ENCODE peak calls at places on chromosomes 5 and 9, in nine cellular contexts. One of them, this sample, is unnamed.

GRCh38 chr5:141359790-141360426 is at the start of gene PCDHGB2:
- DNase-seq in M059J: peak; percentile 9
- DNase-seq in KBM-7: peak; percentile 75
- DNase-seq in mesenteric fat pad: peak; percentile 79
- DNase-seq in stimulated activated CD8-positive, alpha-beta memory T cell treated with anti-CD3 and anti-CD28 coated beads, Interleukin-2, amount 100 ng/mL, for 48 hours: no peak
- DNase-seq in EL: peak; percentile 68
- DNase-seq in left ventricle myocardium superior: no peak
- DNase-seq in iPS-NIHi11: peak; percentile 41
- DNase-seq in activated T-cell treated with anti-CD3 and anti-CD28 coated beads for 4 hours: no peak
- DNase-seq in this sample: no peak

GRCh38 chr9:73118898-73119554 is 32.6 kb upstream of the ANXA1 start:
- DNase-seq in M059J: peak; percentile 94
- DNase-seq in KBM-7: no peak
- DNase-seq in mesenteric fat pad: no peak
- DNase-seq in stimulated activated CD8-positive, alpha-beta memory T cell treated with anti-CD3 and anti-CD28 coated beads, Interleukin-2, amount 100 ng/mL, for 48 hours: no peak
- DNase-seq in EL: peak; percentile 88
- DNase-seq in left ventricle myocardium superior: no peak
- DNase-seq in iPS-NIHi11: no peak
- DNase-seq in activated T-cell treated with anti-CD3 and anti-CD28 coated beads for 4 hours: no peak
- DNase-seq in this sample: no peak

GRCh38 chr9:126623314-126623666 is 9.6 kb downstream of the LMX1B start:
- DNase-seq in M059J: no peak
- DNase-seq in KBM-7: no peak
- DNase-seq in mesenteric fat pad: no peak
- DNase-seq in stimulated activated CD8-positive, alpha-beta memory T cell treated with anti-CD3 and anti-CD28 coated beads, Interleukin-2, amount 100 ng/mL, for 48 hours: no peak
- DNase-seq in EL: no peak
- DNase-seq in left ventricle myocardium superior: no peak
- DNase-seq in iPS-NIHi11: no peak
- DNase-seq in activated T-cell treated with anti-CD3 and anti-CD28 coated beads for 4 hours: no peak
- DNase-seq in this sample: no peak

GRCh38 chr9:95725045-95725444 is 150.4 kb upstream of the ERCC6L2 start:
- DNase-seq in M059J: no peak
- DNase-seq in KBM-7: no peak
- DNase-seq in mesenteric fat pad: no peak
- DNase-seq in stimulated activated CD8-positive, alpha-beta memory T cell treated with anti-CD3 and anti-CD28 coated beads, Interleukin-2, amount 100 ng/mL, for 48 hours: no peak
- DNase-seq in EL: no peak
- DNase-seq in left ventricle myocardium superior: no peak
- DNase-seq in iPS-NIHi11: no peak
- DNase-seq in activated T-cell treated with anti-CD3 and anti-CD28 coated beads for 4 hours: peak; percentile 2
- DNase-seq in this sample: no peak

GRCh38 chr9:36827593-36827992 is 206.5 kb downstream of the PAX5 start:
- DNase-seq in M059J: no peak
- DNase-seq in KBM-7: no peak
- DNase-seq in mesenteric fat pad: peak; percentile 45
- DNase-seq in stimulated activated CD8-positive, alpha-beta memory T cell treated with anti-CD3 and anti-CD28 coated beads, Interleukin-2, amount 100 ng/mL, for 48 hours: no peak
- DNase-seq in EL: no peak
- DNase-seq in left ventricle myocardium superior: no peak
- DNase-seq in iPS-NIHi11: peak; percentile 59
- DNase-seq in activated T-cell treated with anti-CD3 and anti-CD28 coated beads for 4 hours: no peak
- DNase-seq in this sample: peak; percentile 23

GRCh38 chr5:60223342-60223741 is 329.8 kb upstream of the PDE4D start:
- DNase-seq in M059J: peak; percentile 81
- DNase-seq in KBM-7: no peak
- DNase-seq in mesenteric fat pad: no peak
- DNase-seq in stimulated activated CD8-positive, alpha-beta memory T cell treated with anti-CD3 and anti-CD28 coated beads, Interleukin-2, amount 100 ng/mL, for 48 hours: no peak
- DNase-seq in EL: peak; percentile 10
- DNase-seq in left ventricle myocardium superior: no peak
- DNase-seq in iPS-NIHi11: no peak
- DNase-seq in activated T-cell treated with anti-CD3 and anti-CD28 coated beads for 4 hours: no peak
- DNase-seq in this sample: no peak

GRCh38 chr5:128155793-128156192 is 72.2 kb downstream of the SLC12A2 start:
- DNase-seq in M059J: no peak
- DNase-seq in KBM-7: no peak
- DNase-seq in mesenteric fat pad: no peak
- DNase-seq in stimulated activated CD8-positive, alpha-beta memory T cell treated with anti-CD3 and anti-CD28 coated beads, Interleukin-2, amount 100 ng/mL, for 48 hours: no peak
- DNase-seq in EL: peak; percentile 1
- DNase-seq in left ventricle myocardium superior: no peak
- DNase-seq in iPS-NIHi11: no peak
- DNase-seq in activated T-cell treated with anti-CD3 and anti-CD28 coated beads for 4 hours: no peak
- DNase-seq in this sample: no peak

GRCh38 chr9:136093995-136094881 is 851 bp downstream of the NACC2 start:
- DNase-seq in M059J: no peak
- DNase-seq in KBM-7: peak; percentile 46
- DNase-seq in mesenteric fat pad: no peak
- DNase-seq in stimulated activated CD8-positive, alpha-beta memory T cell treated with anti-CD3 and anti-CD28 coated beads, Interleukin-2, amount 100 ng/mL, for 48 hours: peak; percentile 58
- DNase-seq in EL: peak; percentile 69
- DNase-seq in left ventricle myocardium superior: peak; percentile 92
- DNase-seq in iPS-NIHi11: peak; percentile 78
- DNase-seq in activated T-cell treated with anti-CD3 and anti-CD28 coated beads for 4 hours: peak; percentile 60
- DNase-seq in this sample: peak; percentile 92

GRCh38 chr9:135245482-135246247 is 158.2 kb downstream of the OLFM1 start:
- DNase-seq in M059J: no peak
- DNase-seq in KBM-7: no peak
- DNase-seq in mesenteric fat pad: no peak
- DNase-seq in stimulated activated CD8-positive, alpha-beta memory T cell treated with anti-CD3 and anti-CD28 coated beads, Interleukin-2, amount 100 ng/mL, for 48 hours: no peak
- DNase-seq in EL: no peak
- DNase-seq in left ventricle myocardium superior: peak; percentile 19
- DNase-seq in iPS-NIHi11: no peak
- DNase-seq in activated T-cell treated with anti-CD3 and anti-CD28 coated beads for 4 hours: no peak
- DNase-seq in this sample: peak; percentile 59

GRCh38 chr9:129176786-129177442 is 1.1 kb downstream of the IER5L start:
- DNase-seq in M059J: peak; percentile 44
- DNase-seq in KBM-7: peak; percentile 49
- DNase-seq in mesenteric fat pad: no peak
- DNase-seq in stimulated activated CD8-positive, alpha-beta memory T cell treated with anti-CD3 and anti-CD28 coated beads, Interleukin-2, amount 100 ng/mL, for 48 hours: no peak
- DNase-seq in EL: peak; percentile 27
- DNase-seq in left ventricle myocardium superior: peak; percentile 66
- DNase-seq in iPS-NIHi11: no peak
- DNase-seq in activated T-cell treated with anti-CD3 and anti-CD28 coated beads for 4 hours: no peak
- DNase-seq in this sample: peak; percentile 84

GRCh38 chr5:89218364-89218763 is 335.4 kb upstream of the MEF2C start:
- DNase-seq in M059J: peak; percentile 8
- DNase-seq in KBM-7: no peak
- DNase-seq in mesenteric fat pad: no peak
- DNase-seq in stimulated activated CD8-positive, alpha-beta memory T cell treated with anti-CD3 and anti-CD28 coated beads, Interleukin-2, amount 100 ng/mL, for 48 hours: no peak
- DNase-seq in EL: no peak
- DNase-seq in left ventricle myocardium superior: no peak
- DNase-seq in iPS-NIHi11: no peak
- DNase-seq in activated T-cell treated with anti-CD3 and anti-CD28 coated beads for 4 hours: no peak
- DNase-seq in this sample: no peak

GRCh38 chr9:29209748-29210276 is 1636.5 kb upstream of the C9orf72 start:
- DNase-seq in M059J: no peak
- DNase-seq in KBM-7: no peak
- DNase-seq in mesenteric fat pad: no peak
- DNase-seq in stimulated activated CD8-positive, alpha-beta memory T cell treated with anti-CD3 and anti-CD28 coated beads, Interleukin-2, amount 100 ng/mL, for 48 hours: no peak
- DNase-seq in EL: no peak
- DNase-seq in left ventricle myocardium superior: no peak
- DNase-seq in iPS-NIHi11: no peak
- DNase-seq in activated T-cell treated with anti-CD3 and anti-CD28 coated beads for 4 hours: no peak
- DNase-seq in this sample: no peak

GRCh38 chr5:52800394-52801213 is 12.9 kb downstream of the ITGA1 start:
- DNase-seq in M059J: peak; percentile 88
- DNase-seq in KBM-7: peak; percentile 67
- DNase-seq in mesenteric fat pad: peak; percentile 92
- DNase-seq in stimulated activated CD8-positive, alpha-beta memory T cell treated with anti-CD3 and anti-CD28 coated beads, Interleukin-2, amount 100 ng/mL, for 48 hours: peak; percentile 41
- DNase-seq in EL: peak; percentile 81
- DNase-seq in left ventricle myocardium superior: peak; percentile 63
- DNase-seq in iPS-NIHi11: peak; percentile 30
- DNase-seq in activated T-cell treated with anti-CD3 and anti-CD28 coated beads for 4 hours: peak; percentile 14
- DNase-seq in this sample: peak; percentile 91

GRCh38 chr5:43711496-43711895 is 108.5 kb downstream of the NNT start:
- DNase-seq in M059J: peak; percentile 77
- DNase-seq in KBM-7: no peak
- DNase-seq in mesenteric fat pad: no peak
- DNase-seq in stimulated activated CD8-positive, alpha-beta memory T cell treated with anti-CD3 and anti-CD28 coated beads, Interleukin-2, amount 100 ng/mL, for 48 hours: no peak
- DNase-seq in EL: peak; percentile 84
- DNase-seq in left ventricle myocardium superior: no peak
- DNase-seq in iPS-NIHi11: no peak
- DNase-seq in activated T-cell treated with anti-CD3 and anti-CD28 coated beads for 4 hours: no peak
- DNase-seq in this sample: no peak

GRCh38 chr9:137479892-137480685 is 21.0 kb upstream of the NSMF start:
- DNase-seq in M059J: no peak
- DNase-seq in KBM-7: no peak
- DNase-seq in mesenteric fat pad: no peak
- DNase-seq in stimulated activated CD8-positive, alpha-beta memory T cell treated with anti-CD3 and anti-CD28 coated beads, Interleukin-2, amount 100 ng/mL, for 48 hours: no peak
- DNase-seq in EL: no peak
- DNase-seq in left ventricle myocardium superior: peak; percentile 25
- DNase-seq in iPS-NIHi11: no peak
- DNase-seq in activated T-cell treated with anti-CD3 and anti-CD28 coated beads for 4 hours: no peak
- DNase-seq in this sample: peak; percentile 67

GRCh38 chr5:149735066-149735465 is 5.0 kb downstream of the PPARGC1B start:
- DNase-seq in M059J: peak; percentile 70
- DNase-seq in KBM-7: peak; percentile 69
- DNase-seq in mesenteric fat pad: no peak
- DNase-seq in stimulated activated CD8-positive, alpha-beta memory T cell treated with anti-CD3 and anti-CD28 coated beads, Interleukin-2, amount 100 ng/mL, for 48 hours: no peak
- DNase-seq in EL: peak; percentile 52
- DNase-seq in left ventricle myocardium superior: no peak
- DNase-seq in iPS-NIHi11: no peak
- DNase-seq in activated T-cell treated with anti-CD3 and anti-CD28 coated beads for 4 hours: no peak
- DNase-seq in this sample: no peak

GRCh38 chr9:96073531-96074284 is 198.2 kb downstream of the ERCC6L2 start:
- DNase-seq in M059J: no peak
- DNase-seq in KBM-7: no peak
- DNase-seq in mesenteric fat pad: no peak
- DNase-seq in stimulated activated CD8-positive, alpha-beta memory T cell treated with anti-CD3 and anti-CD28 coated beads, Interleukin-2, amount 100 ng/mL, for 48 hours: no peak
- DNase-seq in EL: no peak
- DNase-seq in left ventricle myocardium superior: no peak
- DNase-seq in iPS-NIHi11: no peak
- DNase-seq in activated T-cell treated with anti-CD3 and anti-CD28 coated beads for 4 hours: no peak
- DNase-seq in this sample: peak; percentile 37

GRCh38 chr9:131826966-131827525 is 87.2 kb upstream of the RAPGEF1 start:
- DNase-seq in M059J: peak; percentile 23
- DNase-seq in KBM-7: no peak
- DNase-seq in mesenteric fat pad: no peak
- DNase-seq in stimulated activated CD8-positive, alpha-beta memory T cell treated with anti-CD3 and anti-CD28 coated beads, Interleukin-2, amount 100 ng/mL, for 48 hours: no peak
- DNase-seq in EL: no peak
- DNase-seq in left ventricle myocardium superior: no peak
- DNase-seq in iPS-NIHi11: no peak
- DNase-seq in activated T-cell treated with anti-CD3 and anti-CD28 coated beads for 4 hours: no peak
- DNase-seq in this sample: peak; percentile 8

GRCh38 chr5:164746723-164747122 is 1241.3 kb downstream of the MAT2B start:
- DNase-seq in M059J: peak; percentile 1
- DNase-seq in KBM-7: no peak
- DNase-seq in mesenteric fat pad: no peak
- DNase-seq in stimulated activated CD8-positive, alpha-beta memory T cell treated with anti-CD3 and anti-CD28 coated beads, Interleukin-2, amount 100 ng/mL, for 48 hours: no peak
- DNase-seq in EL: no peak
- DNase-seq in left ventricle myocardium superior: no peak
- DNase-seq in iPS-NIHi11: no peak
- DNase-seq in activated T-cell treated with anti-CD3 and anti-CD28 coated beads for 4 hours: no peak
- DNase-seq in this sample: no peak

GRCh38 chr9:93326056-93326455 is 125.4 kb upstream of the FAM120A start:
- DNase-seq in M059J: no peak
- DNase-seq in KBM-7: no peak
- DNase-seq in mesenteric fat pad: no peak
- DNase-seq in stimulated activated CD8-positive, alpha-beta memory T cell treated with anti-CD3 and anti-CD28 coated beads, Interleukin-2, amount 100 ng/mL, for 48 hours: no peak
- DNase-seq in EL: peak; percentile 20
- DNase-seq in left ventricle myocardium superior: no peak
- DNase-seq in iPS-NIHi11: no peak
- DNase-seq in activated T-cell treated with anti-CD3 and anti-CD28 coated beads for 4 hours: no peak
- DNase-seq in this sample: no peak

GRCh38 chr9:99491408-99492259 is 269.6 kb downstream of the SEC61B start:
- DNase-seq in M059J: no peak
- DNase-seq in KBM-7: no peak
- DNase-seq in mesenteric fat pad: no peak
- DNase-seq in stimulated activated CD8-positive, alpha-beta memory T cell treated with anti-CD3 and anti-CD28 coated beads, Interleukin-2, amount 100 ng/mL, for 48 hours: no peak
- DNase-seq in EL: no peak
- DNase-seq in left ventricle myocardium superior: no peak
- DNase-seq in iPS-NIHi11: no peak
- DNase-seq in activated T-cell treated with anti-CD3 and anti-CD28 coated beads for 4 hours: no peak
- DNase-seq in this sample: no peak

GRCh38 chr9:70218767-70219166 is 40.0 kb upstream of the SMC5 start:
- DNase-seq in M059J: no peak
- DNase-seq in KBM-7: no peak
- DNase-seq in mesenteric fat pad: no peak
- DNase-seq in stimulated activated CD8-positive, alpha-beta memory T cell treated with anti-CD3 and anti-CD28 coated beads, Interleukin-2, amount 100 ng/mL, for 48 hours: no peak
- DNase-seq in EL: peak; percentile 57
- DNase-seq in left ventricle myocardium superior: no peak
- DNase-seq in iPS-NIHi11: no peak
- DNase-seq in activated T-cell treated with anti-CD3 and anti-CD28 coated beads for 4 hours: no peak
- DNase-seq in this sample: no peak

GRCh38 chr5:141524604-141525597 is 36.0 kb downstream of the PCDHGC5 start:
- DNase-seq in M059J: peak; percentile 94
- DNase-seq in KBM-7: peak; percentile 89
- DNase-seq in mesenteric fat pad: no peak
- DNase-seq in stimulated activated CD8-positive, alpha-beta memory T cell treated with anti-CD3 and anti-CD28 coated beads, Interleukin-2, amount 100 ng/mL, for 48 hours: peak; percentile 30
- DNase-seq in EL: peak; percentile 93
- DNase-seq in left ventricle myocardium superior: peak; percentile 88
- DNase-seq in iPS-NIHi11: peak; percentile 94
- DNase-seq in activated T-cell treated with anti-CD3 and anti-CD28 coated beads for 4 hours: no peak
- DNase-seq in this sample: peak; percentile 91

GRCh38 chr9:580652-581342 is 260.7 kb upstream of the DMRT1 start:
- DNase-seq in M059J: no peak
- DNase-seq in KBM-7: no peak
- DNase-seq in mesenteric fat pad: no peak
- DNase-seq in stimulated activated CD8-positive, alpha-beta memory T cell treated with anti-CD3 and anti-CD28 coated beads, Interleukin-2, amount 100 ng/mL, for 48 hours: no peak
- DNase-seq in EL: no peak
- DNase-seq in left ventricle myocardium superior: peak; percentile 28
- DNase-seq in iPS-NIHi11: no peak
- DNase-seq in activated T-cell treated with anti-CD3 and anti-CD28 coated beads for 4 hours: no peak
- DNase-seq in this sample: no peak

GRCh38 chr5:114387433-114387832 is 25.6 kb downstream of the KCNN2 start:
- DNase-seq in M059J: no peak
- DNase-seq in KBM-7: no peak
- DNase-seq in mesenteric fat pad: no peak
- DNase-seq in stimulated activated CD8-positive, alpha-beta memory T cell treated with anti-CD3 and anti-CD28 coated beads, Interleukin-2, amount 100 ng/mL, for 48 hours: no peak
- DNase-seq in EL: no peak
- DNase-seq in left ventricle myocardium superior: no peak
- DNase-seq in iPS-NIHi11: no peak
- DNase-seq in activated T-cell treated with anti-CD3 and anti-CD28 coated beads for 4 hours: no peak
- DNase-seq in this sample: no peak

This sample was measured in kidney.